ENCODE peak calls at places on chromosome X, in eight cellular contexts. One of them, this sample, is unnamed. For H3K4me1, the result is how much of the 10 kb centered on the place peaks cover.

GRCh38 chrX:136572030-136572429 is 40.0 kb downstream of the VGLL1 start:
- DNase-seq in K562: no peak
- DNase-seq in prostate gland: no peak
- DNase-seq in cardiac muscle cell: no peak
- DNase-seq in heart left ventricle: no peak
- DNase-seq in IMR-90: no peak
- DNase-seq in PC-3: peak
- DNase-seq in hepatocyte: no peak
- DNase-seq in this sample: no peak

GRCh38 chrX:133666256-133666655 is 251.0 kb upstream of the GPC4 start:
- DNase-seq in hepatocyte: no peak
- DNase-seq in cardiac muscle cell: no peak
- DNase-seq in heart left ventricle: no peak
- DNase-seq in IMR-90: no peak
- DNase-seq in prostate gland: no peak
- DNase-seq in PC-3: no peak
- DNase-seq in K562: no peak
- DNase-seq in this sample: no peak

GRCh38 chrX:31038585-31039326 is 33.1 kb downstream of the FTHL17 start:
- DNase-seq in cardiac muscle cell: peak
- DNase-seq in heart left ventricle: no peak
- DNase-seq in K562: peak
- DNase-seq in prostate gland: peak
- DNase-seq in PC-3: peak
- DNase-seq in hepatocyte: peak
- DNase-seq in IMR-90: peak
- DNase-seq in this sample: no peak

GRCh38 chrX:689983-690382 is 59.4 kb downstream of the SHOX start:
- DNase-seq in hepatocyte: no peak
- DNase-seq in heart left ventricle: no peak
- DNase-seq in PC-3: no peak
- DNase-seq in IMR-90: no peak
- DNase-seq in K562: no peak
- DNase-seq in prostate gland: no peak
- DNase-seq in cardiac muscle cell: no peak
- DNase-seq in this sample: no peak

GRCh38 chrX:68204639-68205038 is 228.7 kb downstream of the OPHN1 start:
- DNase-seq in PC-3: no peak
- DNase-seq in cardiac muscle cell: no peak
- DNase-seq in heart left ventricle: no peak
- DNase-seq in IMR-90: no peak
- DNase-seq in prostate gland: no peak
- DNase-seq in hepatocyte: no peak
- DNase-seq in K562: no peak
- DNase-seq in this sample: no peak

GRCh38 chrX:37349131-37350033 is at the start of gene PRRG1:
- DNase-seq in hepatocyte: peak
- DNase-seq in prostate gland: peak
- DNase-seq in IMR-90: peak
- DNase-seq in PC-3: peak
- DNase-seq in K562: peak
- DNase-seq in cardiac muscle cell: peak
- DNase-seq in heart left ventricle: peak
- DNase-seq in this sample: peak

GRCh38 chrX:136608295-136608933 is 39.5 kb upstream of the CD40LG start:
- DNase-seq in K562: peak
- DNase-seq in cardiac muscle cell: peak
- DNase-seq in heart left ventricle: peak
- DNase-seq in PC-3: peak
- DNase-seq in IMR-90: no peak
- DNase-seq in hepatocyte: no peak
- DNase-seq in prostate gland: no peak
- DNase-seq in this sample: peak

GRCh38 chrX:11266329-11266830 is 26.8 kb upstream of the AMELX start:
- DNase-seq in prostate gland: no peak
- DNase-seq in K562: peak
- DNase-seq in cardiac muscle cell: no peak
- DNase-seq in heart left ventricle: no peak
- DNase-seq in IMR-90: no peak
- DNase-seq in PC-3: no peak
- DNase-seq in hepatocyte: no peak
- DNase-seq in this sample: no peak

GRCh38 chrX:30762754-30763153 is 109.5 kb downstream of the GK start:
- DNase-seq in prostate gland: no peak
- DNase-seq in cardiac muscle cell: no peak
- DNase-seq in K562: no peak
- DNase-seq in IMR-90: no peak
- DNase-seq in heart left ventricle: no peak
- DNase-seq in hepatocyte: no peak
- DNase-seq in PC-3: no peak
- DNase-seq in this sample: no peak

GRCh38 chrX:145552643-145553042 is 265.0 kb upstream of the SLITRK2 start:
- DNase-seq in PC-3: peak
- DNase-seq in heart left ventricle: no peak
- DNase-seq in hepatocyte: no peak
- DNase-seq in IMR-90: no peak
- DNase-seq in cardiac muscle cell: no peak
- DNase-seq in K562: no peak
- DNase-seq in prostate gland: no peak
- DNase-seq in this sample: no peak

GRCh38 chrX:15418041-15418706 is 34.0 kb upstream of the VEGFD start:
- DNase-seq in prostate gland: no peak
- DNase-seq in PC-3: no peak
- DNase-seq in cardiac muscle cell: no peak
- DNase-seq in K562: no peak
- DNase-seq in heart left ventricle: no peak
- DNase-seq in IMR-90: peak
- DNase-seq in hepatocyte: no peak
- DNase-seq in this sample: no peak

GRCh38 chrX:105564536-105564935 is 257.8 kb upstream of the NRK start:
- DNase-seq in cardiac muscle cell: peak
- DNase-seq in K562: no peak
- DNase-seq in prostate gland: no peak
- DNase-seq in PC-3: peak
- DNase-seq in heart left ventricle: no peak
- DNase-seq in IMR-90: peak
- DNase-seq in hepatocyte: no peak
- DNase-seq in this sample: no peak

GRCh38 chrX:36908801-36909403 is 99.3 kb upstream of the FAM47C start:
- DNase-seq in PC-3: peak
- DNase-seq in cardiac muscle cell: peak
- DNase-seq in hepatocyte: peak
- DNase-seq in prostate gland: no peak
- DNase-seq in K562: peak
- DNase-seq in heart left ventricle: no peak
- DNase-seq in IMR-90: peak
- DNase-seq in this sample: no peak

GRCh38 chrX:87409113-87409841 is 108.3 kb upstream of the KLHL4 start:
- DNase-seq in IMR-90: peak
- DNase-seq in prostate gland: no peak
- DNase-seq in cardiac muscle cell: peak
- DNase-seq in PC-3: peak
- DNase-seq in K562: peak
- DNase-seq in heart left ventricle: peak
- DNase-seq in hepatocyte: peak
- DNase-seq in this sample: peak

DNA sequence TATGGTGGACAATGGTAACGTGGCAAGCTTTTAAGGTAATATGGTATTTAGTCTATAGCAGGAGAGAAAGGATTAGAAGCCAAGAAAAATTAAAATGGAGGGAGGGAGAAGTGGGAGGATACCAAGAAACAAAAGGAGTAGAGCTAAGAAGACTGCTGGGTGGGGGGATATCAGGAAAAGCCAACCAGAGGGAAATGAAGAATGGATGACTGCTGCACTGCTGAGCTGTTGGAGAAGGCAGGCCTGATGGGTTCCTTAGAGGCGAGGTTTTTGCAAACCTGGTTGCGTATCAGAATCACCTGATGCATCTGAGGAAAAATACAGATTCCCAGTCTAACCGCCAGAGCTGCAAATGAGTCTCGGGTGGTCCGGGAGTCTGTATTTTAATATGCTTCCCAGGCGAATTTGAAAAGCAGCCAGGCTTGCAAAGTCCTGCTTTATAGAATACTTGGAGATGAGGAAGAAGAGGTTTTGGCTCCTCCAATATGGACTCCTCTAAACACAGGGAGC is 1.5 kb downstream of the PGRMC1 start:
- DNase-seq in K562: peak
- DNase-seq in PC-3: no peak
- DNase-seq in hepatocyte: peak
- DNase-seq in prostate gland: no peak
- DNase-seq in heart left ventricle: no peak
- DNase-seq in cardiac muscle cell: peak
- DNase-seq in IMR-90: no peak
- DNase-seq in this sample: no peak
- TF ChIP-seq CTCF in K562: no peak
- TF ChIP-seq CTCF in PC-3: no peak
- TF ChIP-seq CTCF in hepatocyte: no peak
- TF ChIP-seq CTCF in prostate gland: no peak
- TF ChIP-seq CTCF in heart left ventricle: no peak
- TF ChIP-seq CTCF in cardiac muscle cell: no peak
- TF ChIP-seq CTCF in IMR-90: no peak
- TF ChIP-seq CTCF in this sample: no peak

GRCh38 chrX:95585321-95585720 is 1099.3 kb upstream of the DIAPH2 start:
- DNase-seq in PC-3: no peak
- DNase-seq in K562: no peak
- DNase-seq in cardiac muscle cell: no peak
- DNase-seq in hepatocyte: no peak
- DNase-seq in prostate gland: no peak
- DNase-seq in IMR-90: no peak
- DNase-seq in heart left ventricle: no peak
- DNase-seq in this sample: no peak
- H3K4me1 ChIP-seq in PC-3: under half
- H3K4me1 ChIP-seq in K562: under half
- H3K4me1 ChIP-seq in cardiac muscle cell: under half
- H3K4me1 ChIP-seq in hepatocyte: under half
- H3K4me1 ChIP-seq in prostate gland: under half
- H3K4me1 ChIP-seq in IMR-90: under half
- H3K4me1 ChIP-seq in heart left ventricle: under half
- H3K4me1 ChIP-seq in this sample: under half

GRCh38 chrX:128992107-128992971 is 531.0 kb downstream of the SMARCA1 start:
- DNase-seq in cardiac muscle cell: no peak
- DNase-seq in prostate gland: no peak
- DNase-seq in heart left ventricle: no peak
- DNase-seq in IMR-90: no peak
- DNase-seq in K562: peak
- DNase-seq in hepatocyte: no peak
- DNase-seq in PC-3: no peak
- DNase-seq in this sample: no peak
- TF ChIP-seq CTCF in cardiac muscle cell: no peak
- TF ChIP-seq CTCF in prostate gland: no peak
- TF ChIP-seq CTCF in heart left ventricle: no peak
- TF ChIP-seq CTCF in IMR-90: no peak
- TF ChIP-seq CTCF in K562: no peak
- TF ChIP-seq CTCF in hepatocyte: no peak
- TF ChIP-seq CTCF in PC-3: no peak
- TF ChIP-seq CTCF in this sample: no peak

DNA sequence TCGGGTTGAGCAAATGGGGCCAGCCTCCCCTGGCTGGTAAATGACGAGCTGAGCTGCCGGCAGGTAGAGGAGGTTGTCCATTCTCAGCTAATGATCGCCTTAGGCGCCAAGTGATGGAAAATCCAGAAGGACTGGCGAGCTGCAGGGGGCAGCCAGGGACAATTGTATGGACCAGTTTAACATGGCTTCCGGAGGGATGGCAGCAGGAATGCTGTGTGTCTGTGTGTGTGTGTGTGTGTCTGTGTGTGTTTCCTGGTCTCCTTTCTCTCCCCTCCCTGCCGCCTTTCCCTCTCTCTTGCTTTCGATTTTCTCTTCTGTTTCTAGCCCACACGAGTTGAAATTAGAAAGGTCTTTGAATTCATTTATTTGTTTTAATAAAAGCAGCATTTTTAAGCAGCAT is 45.2 kb upstream of the BCOR start:
- DNase-seq in PC-3: no peak
- DNase-seq in K562: no peak
- DNase-seq in IMR-90: no peak
- DNase-seq in cardiac muscle cell: no peak
- DNase-seq in heart left ventricle: no peak
- DNase-seq in hepatocyte: no peak
- DNase-seq in prostate gland: no peak
- DNase-seq in this sample: no peak
- H3K4me1 ChIP-seq in PC-3: under half
- H3K4me1 ChIP-seq in K562: under half
- H3K4me1 ChIP-seq in IMR-90: under half
- H3K4me1 ChIP-seq in cardiac muscle cell: under half
- H3K4me1 ChIP-seq in heart left ventricle: under half
- H3K4me1 ChIP-seq in hepatocyte: under half
- H3K4me1 ChIP-seq in prostate gland: under half
- H3K4me1 ChIP-seq in this sample: under half

GRCh38 chrX:132505116-132505515 is 16.3 kb upstream of the MBNL3 start:
- DNase-seq in hepatocyte: peak
- DNase-seq in prostate gland: no peak
- DNase-seq in PC-3: no peak
- DNase-seq in cardiac muscle cell: peak
- DNase-seq in IMR-90: no peak
- DNase-seq in heart left ventricle: no peak
- DNase-seq in K562: no peak
- DNase-seq in this sample: no peak
- TF ChIP-seq CTCF in hepatocyte: peak
- TF ChIP-seq CTCF in prostate gland: no peak
- TF ChIP-seq CTCF in PC-3: no peak
- TF ChIP-seq CTCF in cardiac muscle cell: peak
- TF ChIP-seq CTCF in IMR-90: no peak
- TF ChIP-seq CTCF in heart left ventricle: no peak
- TF ChIP-seq CTCF in K562: no peak
- TF ChIP-seq CTCF in this sample: no peak

GRCh38 chrX:2243913-2244460 is 256.8 kb downstream of the DHRSX start:
- DNase-seq in cardiac muscle cell: no peak
- DNase-seq in prostate gland: no peak
- DNase-seq in hepatocyte: no peak
- DNase-seq in heart left ventricle: no peak
- DNase-seq in K562: peak
- DNase-seq in PC-3: no peak
- DNase-seq in IMR-90: peak
- DNase-seq in this sample: no peak

GRCh38 chrX:2242980-2243379 is 257.8 kb downstream of the DHRSX start:
- DNase-seq in IMR-90: no peak
- DNase-seq in prostate gland: no peak
- DNase-seq in hepatocyte: no peak
- DNase-seq in cardiac muscle cell: no peak
- DNase-seq in PC-3: no peak
- DNase-seq in K562: no peak
- DNase-seq in heart left ventricle: no peak
- DNase-seq in this sample: no peak

GRCh38 chrX:2237976-2238375 is 262.8 kb downstream of the DHRSX start:
- DNase-seq in cardiac muscle cell: no peak
- DNase-seq in hepatocyte: no peak
- DNase-seq in PC-3: no peak
- DNase-seq in IMR-90: no peak
- DNase-seq in prostate gland: no peak
- DNase-seq in K562: no peak
- DNase-seq in heart left ventricle: no peak
- DNase-seq in this sample: no peak

DNA sequence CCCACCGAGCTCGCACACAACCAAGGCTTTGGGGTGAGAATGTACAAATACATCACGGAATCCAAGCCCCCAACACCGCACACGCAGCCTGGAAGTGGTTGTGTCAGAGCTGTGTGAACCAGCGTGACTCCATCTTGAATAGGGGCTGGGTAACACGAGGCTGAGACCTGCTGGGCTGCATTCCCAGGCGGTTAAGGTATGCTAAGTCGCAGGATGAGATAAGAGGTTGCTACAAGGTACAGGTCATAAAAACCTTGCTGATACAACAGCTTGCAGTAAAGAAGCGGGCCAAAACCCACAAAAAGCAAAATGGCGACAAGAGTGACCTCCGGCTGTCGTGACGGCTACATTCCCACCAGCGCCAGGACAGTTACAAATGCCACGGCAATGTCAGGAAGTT is 258.4 kb downstream of the DHRSX start:
- DNase-seq in prostate gland: no peak
- DNase-seq in cardiac muscle cell: no peak
- DNase-seq in PC-3: no peak
- DNase-seq in K562: no peak
- DNase-seq in IMR-90: no peak
- DNase-seq in hepatocyte: no peak
- DNase-seq in heart left ventricle: no peak
- DNase-seq in this sample: no peak
- H3K4me1 ChIP-seq in prostate gland: under half
- H3K4me1 ChIP-seq in cardiac muscle cell: under half
- H3K4me1 ChIP-seq in PC-3: under half
- H3K4me1 ChIP-seq in K562: under half
- H3K4me1 ChIP-seq in IMR-90: under half
- H3K4me1 ChIP-seq in hepatocyte: under half
- H3K4me1 ChIP-seq in heart left ventricle: under half
- H3K4me1 ChIP-seq in this sample: under half